ENCODE peak calls at places on chromosome 11, in six cellular contexts. F, Q, H, L, E and Z are unnamed samples. For H3K9me2 and H3F3A, the result is how much of the 10 kb centered on the place peaks cover.

GRCh38 chr11:61042961-61043540 is 59.2 kb upstream of the CD5 start:
- DNase-seq in F (peak), Q (no peak), H (no peak), L (no peak), E (no peak), Z (no peak)

GRCh38 chr11:73397468-73398131 is 21.4 kb downstream of the RELT start:
- DNase-seq in F (no peak), Q (no peak), H (no peak), L (no peak), E (no peak), Z (no peak)

GRCh38 chr11:93196816-93197382 is 892 bp downstream of the SLC36A4 start:
- DNase-seq in F (no peak), Q (peak), H (peak), L (peak), E (no peak), Z (peak)

GRCh38 chr11:96361778-96362177 is 18.8 kb upstream of the MAML2 start:
- DNase-seq in F (no peak), Q (no peak), H (no peak), L (no peak), E (no peak), Z (peak)

GRCh38 chr11:123773026-123773425 is 18.7 kb upstream of the OR6X1 start:
- DNase-seq in F (no peak), Q (no peak), H (no peak), L (no peak), E (no peak), Z (no peak)

GRCh38 chr11:36109850-36110606 is 166.2 kb downstream of the LDLRAD3 start:
- DNase-seq in F (peak), Q (no peak), H (peak), L (no peak), E (no peak), Z (no peak)

GRCh38 chr11:108693852-108694251 is 29.0 kb downstream of the DDX10 start:
- DNase-seq in F (no peak), Q (peak), H (no peak), L (no peak), E (no peak), Z (peak)

GRCh38 chr11:45590743-45591142 is 74.7 kb downstream of the CHST1 start:
- DNase-seq in F (no peak), Q (no peak), H (no peak), L (peak), E (no peak), Z (peak)

GRCh38 chr11:112744041-112744440 is 217.2 kb upstream of the NCAM1 start:
- DNase-seq in F (no peak), Q (no peak), H (no peak), L (peak), E (no peak), Z (no peak)

GRCh38 chr11:13635290-13635689 is 33.2 kb upstream of the FAR1 start:
- DNase-seq in F (no peak), Q (no peak), H (peak), L (no peak), E (no peak), Z (no peak)

GRCh38 chr11:114168691-114169090 is 109.2 kb downstream of the ZBTB16 start:
- DNase-seq in F (peak), Q (no peak), H (no peak), L (no peak), E (no peak), Z (no peak)

GRCh38 chr11:114169321-114169749 is 109.8 kb downstream of the ZBTB16 start:
- DNase-seq in F (no peak), Q (no peak), H (no peak), L (no peak), E (no peak), Z (peak)

GRCh38 chr11:114171257-114172054 is 111.9 kb downstream of the ZBTB16 start:
- DNase-seq in F (no peak), Q (no peak), H (no peak), L (no peak), E (no peak), Z (no peak)

GRCh38 chr11:114172055-114172861 is 112.7 kb downstream of the ZBTB16 start:
- DNase-seq in F (no peak), Q (no peak), H (no peak), L (no peak), E (no peak), Z (no peak)

GRCh38 chr11:114170226-114170625 is 110.7 kb downstream of the ZBTB16 start:
- DNase-seq in F (no peak), Q (no peak), H (no peak), L (no peak), E (no peak), Z (no peak)
- H3K9me2 ChIP-seq in F (under half), Q (under half), H (under half), L (under half), E (under half), Z (under half)

DNA sequence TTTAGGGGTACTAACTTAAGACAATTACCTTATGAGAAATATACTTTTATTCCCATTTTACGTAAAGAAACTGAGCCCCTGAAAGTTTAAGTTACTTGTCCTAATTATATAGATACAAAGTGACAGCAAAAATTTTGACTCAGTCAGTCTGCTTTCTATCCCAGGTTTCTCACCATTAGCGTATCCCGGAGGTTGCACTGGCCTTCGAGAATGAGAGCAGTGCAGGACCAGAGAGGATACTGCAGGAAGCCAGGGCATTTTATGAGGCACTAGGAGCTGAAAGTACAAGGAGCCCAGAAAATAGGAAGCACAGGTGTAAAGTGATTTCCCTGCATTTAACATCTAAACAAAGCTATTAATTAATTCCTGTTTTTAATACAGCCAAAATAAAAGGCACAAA is 55.4 kb downstream of the GRIA4 start:
- DNase-seq in F (no peak), Q (no peak), H (peak), L (no peak), E (no peak), Z (no peak)
- H3F3A ChIP-seq in F (under half), Q (under half), H (under half), L (under half), E (under half), Z (under half)

GRCh38 chr11:28625532-28625931 is 517.3 kb downstream of the METTL15 start:
- DNase-seq in F (no peak), Q (no peak), H (no peak), L (no peak), E (no peak), Z (no peak)
- H3K9me2 ChIP-seq in F (under half), Q (under half), H (under half), L (under half), E (under half), Z (under half)

GRCh38 chr11:7351228-7351627 is 99.5 kb downstream of the SYT9 start:
- DNase-seq in F (no peak), Q (no peak), H (no peak), L (no peak), E (no peak), Z (no peak)
- H3F3A ChIP-seq in F (under half), Q (under half), H (under half), L (under half), E (under half), Z (under half)

DNA sequence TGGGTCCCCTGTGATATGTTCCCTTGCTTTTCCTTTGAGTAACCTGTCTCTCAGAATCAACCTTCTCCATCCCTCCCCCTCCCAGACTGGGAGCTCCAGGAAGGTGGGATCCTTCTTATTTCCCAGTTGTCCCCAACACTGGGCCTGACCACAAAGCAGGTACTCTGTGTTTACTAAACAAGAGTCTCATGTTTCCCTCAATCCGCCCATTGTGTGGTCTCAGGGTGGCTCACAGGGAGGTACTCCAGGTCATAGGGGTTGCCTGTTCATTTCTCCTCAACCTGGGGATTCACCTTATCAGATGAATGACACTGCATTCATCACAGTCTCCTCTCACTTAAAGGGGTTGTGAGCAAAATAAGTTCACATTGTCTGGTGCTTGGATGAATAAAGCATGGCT is 26.4 kb upstream of the NAV2 start:
- DNase-seq in F (no peak), Q (no peak), H (no peak), L (no peak), E (no peak), Z (no peak)
- H3K9me2 ChIP-seq in F (under half), Q (under half), H (under half), L (under half), E (under half), Z (under half)

DNA sequence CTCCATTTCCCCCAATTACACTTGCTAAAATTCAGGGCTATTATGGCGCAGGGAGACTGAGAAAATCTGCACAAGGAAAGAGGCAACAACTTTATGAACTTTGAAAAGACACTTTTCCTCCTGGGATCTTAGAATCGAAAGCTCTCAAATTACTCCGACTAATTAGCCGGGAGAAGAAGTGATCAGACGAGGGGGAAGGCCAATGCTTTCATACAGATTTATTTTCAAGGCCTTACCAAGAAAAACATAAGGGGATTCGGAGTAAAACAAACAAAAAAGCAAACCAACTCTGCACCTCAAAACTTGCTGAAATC is 1.6 kb downstream of the PAX6 start:
- DNase-seq in F (no peak), Q (peak), H (no peak), L (no peak), E (no peak), Z (no peak)
- H3F3A ChIP-seq in F (under half), Q (under half), H (under half), L (under half), E (under half), Z (under half)

DNA sequence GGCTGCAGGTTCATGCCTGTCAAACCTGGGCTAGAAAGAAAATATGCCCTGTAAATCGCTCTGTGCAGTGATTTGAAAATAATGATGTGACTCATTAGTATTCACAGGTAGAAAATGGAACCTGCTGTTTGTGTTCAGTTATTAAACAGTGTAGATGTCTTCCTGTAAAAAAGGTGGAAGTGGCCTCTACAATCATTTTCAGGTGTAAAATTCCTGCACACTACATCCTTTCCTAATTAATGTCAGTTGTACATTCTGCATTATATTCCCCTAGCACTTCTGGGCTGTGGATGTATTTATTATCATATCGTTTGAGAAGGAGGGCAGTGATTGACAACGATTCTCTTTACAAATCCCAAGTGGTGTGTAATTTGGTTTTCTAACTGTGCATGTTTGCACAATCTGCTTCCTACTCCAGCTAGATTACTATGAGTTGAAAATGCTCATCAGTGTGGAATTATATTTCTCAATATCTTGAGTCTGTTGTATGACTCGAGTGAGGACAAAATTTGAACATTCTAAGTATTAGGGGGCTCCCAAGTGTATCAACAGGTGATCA is 454.0 kb upstream of the DDI1 start:
- DNase-seq in F (no peak), Q (peak), H (no peak), L (no peak), E (no peak), Z (peak)
- H3K9me2 ChIP-seq in F (under half), Q (under half), H (under half), L (under half), E (under half), Z (under half)

GRCh38 chr11:125167292-125167953 is 2.9 kb downstream of the PKNOX2 start:
- DNase-seq in F (no peak), Q (no peak), H (peak), L (no peak), E (no peak), Z (no peak)

GRCh38 chr11:125165111-125165663 is 636 bp downstream of the PKNOX2 start:
- DNase-seq in F (no peak), Q (peak), H (peak), L (peak), E (no peak), Z (peak)

GRCh38 chr11:125165664-125166346 is 1.3 kb downstream of the PKNOX2 start:
- DNase-seq in F (no peak), Q (no peak), H (peak), L (no peak), E (no peak), Z (peak)

GRCh38 chr11:125166903-125167291 is 2.3 kb downstream of the PKNOX2 start:
- DNase-seq in F (no peak), Q (no peak), H (no peak), L (no peak), E (no peak), Z (no peak)

DNA sequence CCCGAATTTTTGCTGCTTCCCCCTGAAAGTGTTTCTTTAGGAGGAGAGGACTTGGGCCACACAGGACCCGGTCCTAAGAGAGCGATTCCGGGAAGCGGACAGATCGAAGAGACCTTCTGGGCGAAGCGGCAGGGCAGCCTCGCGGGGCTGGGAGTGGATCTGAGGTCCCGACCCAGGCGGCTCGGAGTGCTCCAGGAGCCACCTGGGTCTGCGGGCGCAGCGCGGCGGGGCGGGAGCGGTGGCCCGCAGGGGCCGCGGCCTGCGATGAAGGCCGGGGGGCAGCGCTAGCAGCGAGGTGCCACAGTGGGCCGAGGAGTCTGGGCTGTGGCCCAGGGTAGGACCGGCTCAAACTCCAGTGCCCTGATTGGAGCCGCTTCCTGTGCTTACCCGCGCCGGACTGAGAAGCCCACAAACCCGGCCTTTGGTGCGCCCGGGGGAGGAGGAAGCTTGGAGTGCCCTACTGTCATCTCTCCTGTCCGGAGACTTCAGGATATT is 1.8 kb downstream of the PKNOX2 start:
- DNase-seq in F (no peak), Q (no peak), H (peak), L (peak), E (no peak), Z (peak)
- H3F3A ChIP-seq in F (under half), Q (under half), H (under half), L (under half), E (under half), Z (under half)

DNA sequence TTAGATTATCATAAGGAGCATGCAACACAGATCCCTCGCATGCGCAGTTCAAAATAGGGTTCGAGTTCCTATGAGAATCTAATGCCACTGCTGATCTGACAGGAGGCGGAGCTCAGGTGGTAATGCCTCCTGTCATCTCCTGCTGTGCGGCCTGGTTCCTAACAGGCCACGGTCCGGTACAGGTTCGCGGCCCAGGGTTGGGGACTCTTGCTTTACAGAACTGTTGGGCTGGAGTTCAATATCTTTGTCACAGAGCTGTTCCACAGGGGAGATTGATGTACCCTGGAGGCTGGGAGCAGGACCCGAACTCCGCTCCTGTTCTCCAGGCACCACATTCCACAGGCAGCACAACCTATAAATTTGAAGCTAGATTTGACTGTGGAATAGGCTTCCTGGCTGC is 358.1 kb upstream of the NARS2 start:
- DNase-seq in F (no peak), Q (no peak), H (no peak), L (no peak), E (no peak), Z (no peak)
- H3K9me2 ChIP-seq in F (under half), Q (under half), H (under half), L (under half), E (under half), Z (under half)

DNA sequence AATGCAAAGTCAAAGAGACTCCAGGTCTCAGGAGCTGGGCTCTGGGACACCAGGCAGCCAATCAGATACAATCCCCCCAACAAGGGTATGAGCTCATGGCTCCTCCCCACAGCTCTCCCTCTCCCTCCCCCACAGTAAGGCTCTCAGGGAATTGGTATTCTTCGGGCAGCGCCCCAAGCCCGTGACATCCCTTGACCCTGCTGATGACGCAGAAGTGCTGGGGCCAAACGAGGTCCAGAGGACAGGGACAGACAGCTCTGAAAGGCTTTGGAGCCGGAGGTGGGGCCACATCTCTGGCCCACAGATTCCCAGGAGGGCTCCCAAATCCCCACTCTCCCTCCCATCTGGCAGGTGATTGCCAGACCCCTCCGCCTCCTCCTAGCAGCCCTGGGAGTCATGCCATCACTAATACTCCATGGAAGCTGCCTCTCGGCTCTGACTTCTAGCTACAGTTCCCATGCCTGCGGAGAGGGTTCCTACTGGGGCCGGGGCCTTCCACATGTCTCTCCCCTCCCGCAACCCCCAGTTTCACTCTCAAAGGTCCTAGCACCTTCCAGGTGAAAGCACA is 5.8 kb downstream of the USP2 start:
- DNase-seq in F (no peak), Q (no peak), H (peak), L (peak), E (no peak), Z (peak)
- H3F3A ChIP-seq in F (under half), Q (under half), H (under half), L (under half), E (under half), Z (under half)